ENCODE peak calls at places on chromosomes 16 and 17, in seven cellular contexts. S is H4; Q is HCT116; T is activated CD4-positive, CD25-positive, alpha-beta regulatory T cell; A is hippocampal formation; O is suprapubic skin; F is NCI-H460. I is an unnamed sample.

GRCh38 chr16:69709456-69710084 is 16.8 kb downstream of the NQO1 start:
- DNase-seq in F (peak), O (peak), A (no peak), Q (peak), T (no peak), S (peak), I (no peak)

GRCh38 chr16:85029981-85030381 is 2.4 kb downstream of the KIAA0513 start:
- DNase-seq in T (no peak), Q (no peak), O (no peak), A (no peak), F (no peak), S (no peak), I (no peak)

GRCh38 chr17:8747731-8748130 is 3.1 kb upstream of the CCDC42 start:
- DNase-seq in F (no peak), Q (no peak), S (no peak), T (no peak), A (no peak), O (no peak), I (no peak)

GRCh38 chr17:61455754-61456681 is 3.8 kb downstream of the TBX4 start:
- DNase-seq in S (no peak), T (no peak), F (no peak), A (no peak), O (no peak), Q (no peak), I (no peak)

GRCh38 chr17:79888811-79889634 is 49.8 kb upstream of the CBX4 start:
- DNase-seq in S (no peak), F (no peak), Q (no peak), O (no peak), A (no peak), T (no peak), I (no peak)

GRCh38 chr17:76492250-76492988 is 8.8 kb downstream of the RHBDF2 start:
- DNase-seq in F (no peak), S (no peak), Q (no peak), O (no peak), A (no peak), T (no peak), I (no peak)

GRCh38 chr16:67278773-67279295 is 498 bp upstream of the PLEKHG4 start:
- DNase-seq in A (no peak), O (no peak), F (no peak), Q (no peak), S (no peak), T (no peak), I (no peak)

GRCh38 chr17:76528156-76528527 is 9.4 kb downstream of the CYGB start:
- DNase-seq in F (no peak), O (no peak), S (no peak), Q (no peak), T (no peak), A (no peak), I (no peak)

GRCh38 chr17:1736348-1737281 is 6.1 kb upstream of the SERPINF2 start:
- DNase-seq in F (no peak), O (no peak), Q (no peak), S (no peak), T (no peak), A (no peak), I (peak)

I was measured in occipital lobe.